ENCODE peak calls at places on chromosomes 3 and 15, in eight cellular contexts. One of them, this sample, is unnamed. For H3K4me1, the result is how much of the 10 kb centered on the place peaks cover.

GRCh38 chr15:69542028-69542427 is 89.4 kb downstream of the RPLP1 start:
- DNase-seq in cardiac muscle cell: no peak
- DNase-seq in mesendoderm: no peak
- DNase-seq in breast epithelium: no peak
- DNase-seq in Caco-2: no peak
- DNase-seq in OCI-LY7: no peak
- DNase-seq in effector memory CD4-positive, alpha-beta T cell: no peak
- DNase-seq in CD4-positive, alpha-beta memory T cell: no peak
- DNase-seq in this sample: no peak

GRCh38 chr3:55436644-55437043 is 50.5 kb downstream of the WNT5A start:
- DNase-seq in Caco-2: no peak
- DNase-seq in mesendoderm: no peak
- DNase-seq in effector memory CD4-positive, alpha-beta T cell: no peak
- DNase-seq in cardiac muscle cell: no peak
- DNase-seq in breast epithelium: no peak
- DNase-seq in OCI-LY7: no peak
- DNase-seq in CD4-positive, alpha-beta memory T cell: no peak
- DNase-seq in this sample: no peak

GRCh38 chr15:68377766-68378165 is 54.2 kb downstream of the ITGA11 start:
- DNase-seq in Caco-2: no peak
- DNase-seq in CD4-positive, alpha-beta memory T cell: no peak
- DNase-seq in cardiac muscle cell: no peak
- DNase-seq in breast epithelium: no peak
- DNase-seq in OCI-LY7: no peak
- DNase-seq in effector memory CD4-positive, alpha-beta T cell: no peak
- DNase-seq in mesendoderm: no peak
- DNase-seq in this sample: no peak

GRCh38 chr3:187368765-187369450 is 723 bp downstream of the RTP4 start:
- DNase-seq in cardiac muscle cell: peak
- DNase-seq in OCI-LY7: no peak
- DNase-seq in mesendoderm: no peak
- DNase-seq in effector memory CD4-positive, alpha-beta T cell: no peak
- DNase-seq in breast epithelium: no peak
- DNase-seq in CD4-positive, alpha-beta memory T cell: no peak
- DNase-seq in Caco-2: no peak
- DNase-seq in this sample: no peak

GRCh38 chr3:25457642-25458419 is 29.8 kb downstream of the RARB start:
- DNase-seq in Caco-2: no peak
- DNase-seq in cardiac muscle cell: no peak
- DNase-seq in CD4-positive, alpha-beta memory T cell: no peak
- DNase-seq in breast epithelium: no peak
- DNase-seq in mesendoderm: no peak
- DNase-seq in OCI-LY7: no peak
- DNase-seq in effector memory CD4-positive, alpha-beta T cell: no peak
- DNase-seq in this sample: no peak

GRCh38 chr3:186461141-186461540 is 83.0 kb downstream of the CRYGS start:
- DNase-seq in effector memory CD4-positive, alpha-beta T cell: no peak
- DNase-seq in OCI-LY7: no peak
- DNase-seq in breast epithelium: no peak
- DNase-seq in mesendoderm: no peak
- DNase-seq in cardiac muscle cell: peak
- DNase-seq in Caco-2: no peak
- DNase-seq in CD4-positive, alpha-beta memory T cell: no peak
- DNase-seq in this sample: no peak

GRCh38 chr3:40593351-40593750 is 68.6 kb downstream of the ZNF621 start:
- DNase-seq in CD4-positive, alpha-beta memory T cell: no peak
- DNase-seq in mesendoderm: no peak
- DNase-seq in effector memory CD4-positive, alpha-beta T cell: no peak
- DNase-seq in cardiac muscle cell: peak
- DNase-seq in OCI-LY7: no peak
- DNase-seq in breast epithelium: no peak
- DNase-seq in Caco-2: no peak
- DNase-seq in this sample: no peak

GRCh38 chr3:158936530-158937113 is 134.8 kb downstream of the MFSD1 start:
- DNase-seq in CD4-positive, alpha-beta memory T cell: no peak
- DNase-seq in effector memory CD4-positive, alpha-beta T cell: no peak
- DNase-seq in mesendoderm: peak
- DNase-seq in OCI-LY7: no peak
- DNase-seq in cardiac muscle cell: no peak
- DNase-seq in Caco-2: no peak
- DNase-seq in breast epithelium: no peak
- DNase-seq in this sample: no peak

GRCh38 chr3:99875573-99875924 is 57.9 kb downstream of the CMSS1 start:
- DNase-seq in breast epithelium: no peak
- DNase-seq in CD4-positive, alpha-beta memory T cell: no peak
- DNase-seq in effector memory CD4-positive, alpha-beta T cell: no peak
- DNase-seq in Caco-2: no peak
- DNase-seq in OCI-LY7: no peak
- DNase-seq in cardiac muscle cell: peak
- DNase-seq in mesendoderm: no peak
- DNase-seq in this sample: no peak

GRCh38 chr3:37223084-37223975 is 48.9 kb upstream of the LRRFIP2 start:
- DNase-seq in OCI-LY7: no peak
- DNase-seq in Caco-2: peak
- DNase-seq in breast epithelium: no peak
- DNase-seq in cardiac muscle cell: no peak
- DNase-seq in mesendoderm: peak
- DNase-seq in CD4-positive, alpha-beta memory T cell: no peak
- DNase-seq in effector memory CD4-positive, alpha-beta T cell: no peak
- DNase-seq in this sample: no peak

GRCh38 chr3:101638262-101638745 is 38.6 kb downstream of the ZBTB11 start:
- DNase-seq in breast epithelium: no peak
- DNase-seq in CD4-positive, alpha-beta memory T cell: no peak
- DNase-seq in OCI-LY7: peak
- DNase-seq in effector memory CD4-positive, alpha-beta T cell: no peak
- DNase-seq in mesendoderm: peak
- DNase-seq in Caco-2: no peak
- DNase-seq in cardiac muscle cell: no peak
- DNase-seq in this sample: no peak

GRCh38 chr3:159881828-159882309 is 106.8 kb upstream of the IL12A start:
- DNase-seq in cardiac muscle cell: no peak
- DNase-seq in Caco-2: peak
- DNase-seq in breast epithelium: peak
- DNase-seq in effector memory CD4-positive, alpha-beta T cell: no peak
- DNase-seq in OCI-LY7: no peak
- DNase-seq in CD4-positive, alpha-beta memory T cell: no peak
- DNase-seq in mesendoderm: peak
- DNase-seq in this sample: peak

GRCh38 chr3:44478055-44478468 is 592 bp upstream of the ZNF445 start:
- DNase-seq in breast epithelium: no peak
- DNase-seq in mesendoderm: no peak
- DNase-seq in Caco-2: no peak
- DNase-seq in CD4-positive, alpha-beta memory T cell: no peak
- DNase-seq in OCI-LY7: no peak
- DNase-seq in cardiac muscle cell: no peak
- DNase-seq in effector memory CD4-positive, alpha-beta T cell: no peak
- DNase-seq in this sample: no peak

GRCh38 chr3:129404130-129404529 is 24.3 kb downstream of the EFCAB12 start:
- DNase-seq in effector memory CD4-positive, alpha-beta T cell: no peak
- DNase-seq in Caco-2: no peak
- DNase-seq in CD4-positive, alpha-beta memory T cell: no peak
- DNase-seq in mesendoderm: no peak
- DNase-seq in breast epithelium: no peak
- DNase-seq in OCI-LY7: no peak
- DNase-seq in cardiac muscle cell: no peak
- DNase-seq in this sample: no peak

GRCh38 chr3:28000608-28001007 is 240.8 kb upstream of the CMC1 start:
- DNase-seq in effector memory CD4-positive, alpha-beta T cell: no peak
- DNase-seq in cardiac muscle cell: no peak
- DNase-seq in breast epithelium: no peak
- DNase-seq in mesendoderm: no peak
- DNase-seq in Caco-2: no peak
- DNase-seq in CD4-positive, alpha-beta memory T cell: no peak
- DNase-seq in OCI-LY7: no peak
- DNase-seq in this sample: no peak

GRCh38 chr3:174068035-174068434 is 670.5 kb downstream of the NLGN1 start:
- DNase-seq in breast epithelium: no peak
- DNase-seq in CD4-positive, alpha-beta memory T cell: no peak
- DNase-seq in effector memory CD4-positive, alpha-beta T cell: no peak
- DNase-seq in cardiac muscle cell: no peak
- DNase-seq in OCI-LY7: no peak
- DNase-seq in mesendoderm: peak
- DNase-seq in Caco-2: no peak
- DNase-seq in this sample: no peak

GRCh38 chr15:43143203-43143941 is 10.0 kb downstream of the TMEM62 start:
- DNase-seq in effector memory CD4-positive, alpha-beta T cell: no peak
- DNase-seq in mesendoderm: no peak
- DNase-seq in Caco-2: no peak
- DNase-seq in cardiac muscle cell: no peak
- DNase-seq in OCI-LY7: no peak
- DNase-seq in breast epithelium: no peak
- DNase-seq in CD4-positive, alpha-beta memory T cell: no peak
- DNase-seq in this sample: no peak

GRCh38 chr3:136543385-136543784 is 208.8 kb downstream of the STAG1 start:
- DNase-seq in OCI-LY7: no peak
- DNase-seq in cardiac muscle cell: peak
- DNase-seq in mesendoderm: no peak
- DNase-seq in CD4-positive, alpha-beta memory T cell: no peak
- DNase-seq in breast epithelium: no peak
- DNase-seq in Caco-2: no peak
- DNase-seq in effector memory CD4-positive, alpha-beta T cell: no peak
- DNase-seq in this sample: no peak

GRCh38 chr3:49785565-49786356 is 581 bp downstream of the IP6K1 start:
- DNase-seq in cardiac muscle cell: peak
- DNase-seq in mesendoderm: peak
- DNase-seq in effector memory CD4-positive, alpha-beta T cell: no peak
- DNase-seq in CD4-positive, alpha-beta memory T cell: peak
- DNase-seq in Caco-2: no peak
- DNase-seq in breast epithelium: peak
- DNase-seq in OCI-LY7: peak
- DNase-seq in this sample: peak

GRCh38 chr3:36679384-36680200 is 84.8 kb downstream of the DCLK3 start:
- DNase-seq in breast epithelium: no peak
- DNase-seq in OCI-LY7: no peak
- DNase-seq in mesendoderm: no peak
- DNase-seq in effector memory CD4-positive, alpha-beta T cell: no peak
- DNase-seq in CD4-positive, alpha-beta memory T cell: no peak
- DNase-seq in cardiac muscle cell: peak
- DNase-seq in Caco-2: no peak
- DNase-seq in this sample: no peak

GRCh38 chr3:172591876-172592771 is 68.9 kb upstream of the TNFSF10 start:
- DNase-seq in CD4-positive, alpha-beta memory T cell: peak
- DNase-seq in OCI-LY7: no peak
- DNase-seq in cardiac muscle cell: no peak
- DNase-seq in breast epithelium: no peak
- DNase-seq in effector memory CD4-positive, alpha-beta T cell: peak
- DNase-seq in mesendoderm: no peak
- DNase-seq in Caco-2: no peak
- DNase-seq in this sample: no peak

GRCh38 chr3:170997966-170998913 is 28.3 kb downstream of the SLC2A2 start:
- DNase-seq in cardiac muscle cell: peak
- DNase-seq in mesendoderm: no peak
- DNase-seq in CD4-positive, alpha-beta memory T cell: no peak
- DNase-seq in effector memory CD4-positive, alpha-beta T cell: no peak
- DNase-seq in OCI-LY7: no peak
- DNase-seq in Caco-2: no peak
- DNase-seq in breast epithelium: no peak
- DNase-seq in this sample: no peak

GRCh38 chr3:4750306-4751056 is 228.8 kb upstream of the BHLHE40 start:
- DNase-seq in OCI-LY7: no peak
- DNase-seq in Caco-2: no peak
- DNase-seq in CD4-positive, alpha-beta memory T cell: peak
- DNase-seq in cardiac muscle cell: no peak
- DNase-seq in effector memory CD4-positive, alpha-beta T cell: peak
- DNase-seq in mesendoderm: peak
- DNase-seq in breast epithelium: no peak
- DNase-seq in this sample: no peak

GRCh38 chr3:66303556-66303955 is 82.8 kb downstream of the SLC25A26 start:
- DNase-seq in effector memory CD4-positive, alpha-beta T cell: peak
- DNase-seq in cardiac muscle cell: no peak
- DNase-seq in mesendoderm: no peak
- DNase-seq in OCI-LY7: no peak
- DNase-seq in breast epithelium: no peak
- DNase-seq in CD4-positive, alpha-beta memory T cell: peak
- DNase-seq in Caco-2: no peak
- DNase-seq in this sample: no peak

DNA sequence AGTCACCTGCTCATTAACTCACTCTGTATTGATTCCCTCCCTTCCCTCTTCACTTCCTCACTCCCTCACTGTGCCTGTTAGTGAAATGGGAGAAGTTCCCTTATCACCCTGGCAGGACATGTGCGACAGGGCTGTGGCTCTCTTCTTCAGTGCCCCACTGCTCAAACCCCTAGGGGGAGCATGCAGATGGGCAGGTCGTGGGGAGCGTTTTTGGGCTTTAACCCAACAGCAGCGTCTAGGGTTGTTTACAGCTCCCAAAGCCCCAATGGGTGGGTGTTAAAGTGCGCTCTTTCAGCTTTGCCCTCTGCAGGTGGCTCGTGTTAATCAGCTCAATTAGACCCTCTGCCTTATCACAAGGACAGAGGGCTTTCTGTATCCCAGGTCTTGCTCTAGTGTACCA is 447.8 kb upstream of the PROK2 start:
- DNase-seq in mesendoderm: no peak
- DNase-seq in breast epithelium: no peak
- DNase-seq in cardiac muscle cell: no peak
- DNase-seq in effector memory CD4-positive, alpha-beta T cell: no peak
- DNase-seq in OCI-LY7: peak
- DNase-seq in Caco-2: no peak
- DNase-seq in CD4-positive, alpha-beta memory T cell: no peak
- DNase-seq in this sample: no peak
- H3K4me1 ChIP-seq in mesendoderm: under half
- H3K4me1 ChIP-seq in breast epithelium: under half
- H3K4me1 ChIP-seq in cardiac muscle cell: under half
- H3K4me1 ChIP-seq in effector memory CD4-positive, alpha-beta T cell: under half
- H3K4me1 ChIP-seq in OCI-LY7: under half
- H3K4me1 ChIP-seq in Caco-2: under half
- H3K4me1 ChIP-seq in CD4-positive, alpha-beta memory T cell: under half
- H3K4me1 ChIP-seq in this sample: under half

GRCh38 chr15:48962662-48963523 is 826 bp downstream of the SHC4 start:
- DNase-seq in OCI-LY7: no peak
- DNase-seq in breast epithelium: no peak
- DNase-seq in effector memory CD4-positive, alpha-beta T cell: no peak
- DNase-seq in Caco-2: no peak
- DNase-seq in CD4-positive, alpha-beta memory T cell: no peak
- DNase-seq in cardiac muscle cell: peak
- DNase-seq in mesendoderm: peak
- DNase-seq in this sample: peak
- H3K4me3 ChIP-seq in OCI-LY7: no peak
- H3K4me3 ChIP-seq in breast epithelium: peak
- H3K4me3 ChIP-seq in effector memory CD4-positive, alpha-beta T cell: peak
- H3K4me3 ChIP-seq in Caco-2: peak
- H3K4me3 ChIP-seq in CD4-positive, alpha-beta memory T cell: peak
- H3K4me3 ChIP-seq in cardiac muscle cell: peak
- H3K4me3 ChIP-seq in mesendoderm: peak
- H3K4me3 ChIP-seq in this sample: peak

GRCh38 chr3:11088066-11088465 is 66.2 kb upstream of the HRH1 start:
- DNase-seq in OCI-LY7: no peak
- DNase-seq in Caco-2: no peak
- DNase-seq in cardiac muscle cell: no peak
- DNase-seq in CD4-positive, alpha-beta memory T cell: no peak
- DNase-seq in breast epithelium: no peak
- DNase-seq in effector memory CD4-positive, alpha-beta T cell: no peak
- DNase-seq in mesendoderm: no peak
- DNase-seq in this sample: no peak
- H3K4me1 ChIP-seq in OCI-LY7: under half
- H3K4me1 ChIP-seq in Caco-2: under half
- H3K4me1 ChIP-seq in cardiac muscle cell: under half
- H3K4me1 ChIP-seq in CD4-positive, alpha-beta memory T cell: under half
- H3K4me1 ChIP-seq in breast epithelium: under half
- H3K4me1 ChIP-seq in effector memory CD4-positive, alpha-beta T cell: under half
- H3K4me1 ChIP-seq in mesendoderm: under half
- H3K4me1 ChIP-seq in this sample: under half

GRCh38 chr15:66704019-66704782 is 2.2 kb downstream of the SMAD6 start:
- DNase-seq in mesendoderm: no peak
- DNase-seq in Caco-2: no peak
- DNase-seq in OCI-LY7: peak
- DNase-seq in cardiac muscle cell: no peak
- DNase-seq in CD4-positive, alpha-beta memory T cell: no peak
- DNase-seq in effector memory CD4-positive, alpha-beta T cell: no peak
- DNase-seq in breast epithelium: no peak
- DNase-seq in this sample: peak
- H3K4me3 ChIP-seq in mesendoderm: peak
- H3K4me3 ChIP-seq in Caco-2: peak
- H3K4me3 ChIP-seq in OCI-LY7: peak
- H3K4me3 ChIP-seq in cardiac muscle cell: peak
- H3K4me3 ChIP-seq in CD4-positive, alpha-beta memory T cell: no peak
- H3K4me3 ChIP-seq in effector memory CD4-positive, alpha-beta T cell: peak
- H3K4me3 ChIP-seq in breast epithelium: peak
- H3K4me3 ChIP-seq in this sample: peak